ENCODE peak calls at places on chromosomes 4 and X, in ten cellular contexts. J, K, N, F, D, B, M, O, W and Z are unnamed samples.

GRCh38 chr4:152187693-152188092 is 348.2 kb downstream of the FBXW7 start:
- DNase-seq in J (no peak), K (no peak), N (no peak), F (peak), D (no peak), B (no peak), M (no peak), O (no peak), W (no peak), Z (no peak)

GRCh38 chrX:49273181-49273727 is 3.7 kb downstream of the PPP1R3F start:
- DNase-seq in J (peak), K (no peak), N (no peak), F (no peak), D (no peak), B (no peak), M (no peak), O (no peak), W (no peak), Z (no peak)

GRCh38 chrX:14030248-14030592 is 528 bp upstream of the GEMIN8 start:
- DNase-seq in J (no peak), K (no peak), N (no peak), F (peak), D (peak), B (peak), M (no peak), O (no peak), W (no peak), Z (no peak)

GRCh38 chr4:158250321-158250720 is 40.0 kb downstream of the TMEM144 start:
- DNase-seq in J (no peak), K (no peak), N (no peak), F (no peak), D (no peak), B (no peak), M (no peak), O (no peak), W (no peak), Z (no peak)

GRCh38 chrX:45445745-45446412 is 245.2 kb upstream of the DIPK2B start:
- DNase-seq in J (no peak), K (no peak), N (peak), F (peak), D (no peak), B (peak), M (no peak), O (no peak), W (no peak), Z (peak)

GRCh38 chr4:159607824-159608223 is 504.9 kb downstream of the RAPGEF2 start:
- DNase-seq in J (no peak), K (no peak), N (no peak), F (no peak), D (no peak), B (no peak), M (no peak), O (no peak), W (no peak), Z (no peak)

GRCh38 chr4:87007345-87008181 is 72.8 kb downstream of the AFF1 start:
- DNase-seq in J (peak), K (peak), N (no peak), F (peak), D (peak), B (peak), M (no peak), O (peak), W (peak), Z (no peak)

GRCh38 chr4:153555730-153556440 is 89.7 kb downstream of the TMEM131L start:
- DNase-seq in J (no peak), K (no peak), N (no peak), F (peak), D (no peak), B (peak), M (no peak), O (peak), W (no peak), Z (peak)

GRCh38 chr4:146998157-146998556 is 52.5 kb upstream of the TTC29 start:
- DNase-seq in J (no peak), K (no peak), N (no peak), F (no peak), D (no peak), B (no peak), M (no peak), O (no peak), W (no peak), Z (no peak)

GRCh38 chr4:78360466-78360865 is 191.1 kb upstream of the ANXA3 start:
- DNase-seq in J (no peak), K (no peak), N (no peak), F (no peak), D (no peak), B (no peak), M (no peak), O (no peak), W (no peak), Z (no peak)

GRCh38 chr4:102612195-102612594 is 111.0 kb downstream of the NFKB1 start:
- DNase-seq in J (no peak), K (no peak), N (no peak), F (no peak), D (no peak), B (no peak), M (no peak), O (no peak), W (no peak), Z (no peak)

GRCh38 chr4:26884486-26884988 is 23.9 kb downstream of the STIM2 start:
- DNase-seq in J (no peak), K (no peak), N (no peak), F (no peak), D (no peak), B (no peak), M (no peak), O (no peak), W (no peak), Z (no peak)

GRCh38 chr4:176563591-176563990 is 229.1 kb downstream of the VEGFC start:
- DNase-seq in J (no peak), K (no peak), N (no peak), F (peak), D (no peak), B (peak), M (no peak), O (no peak), W (no peak), Z (no peak)

GRCh38 chr4:118327554-118328241 is 25.1 kb downstream of the PRSS12 start:
- DNase-seq in J (no peak), K (peak), N (no peak), F (peak), D (no peak), B (peak), M (no peak), O (no peak), W (no peak), Z (no peak)

GRCh38 chrX:129908636-129909035 is 2.7 kb downstream of the UTP14A start:
- DNase-seq in J (no peak), K (no peak), N (no peak), F (no peak), D (no peak), B (no peak), M (no peak), O (no peak), W (no peak), Z (no peak)

GRCh38 chr4:11543710-11544109 is 115.0 kb upstream of the HS3ST1 start:
- DNase-seq in J (no peak), K (no peak), N (peak), F (peak), D (no peak), B (no peak), M (no peak), O (no peak), W (no peak), Z (no peak)

GRCh38 chr4:71449878-71450277 is 111.1 kb downstream of the SLC4A4 start:
- DNase-seq in J (no peak), K (no peak), N (no peak), F (no peak), D (no peak), B (no peak), M (no peak), O (no peak), W (no peak), Z (no peak)

GRCh38 chr4:173424899-173425805 is 26.2 kb upstream of the SCRG1 start:
- DNase-seq in J (no peak), K (no peak), N (peak), F (peak), D (no peak), B (peak), M (no peak), O (no peak), W (no peak), Z (no peak)